ENCODE peak calls at places on chromosomes 5 and 9, in ten cellular contexts. One of them, this sample, is unnamed.

GRCh38 chr9:133958756-133959155 is 33.4 kb downstream of the VAV2 start:
- DNase-seq in uterus: no peak
- DNase-seq in GM12891: no peak
- DNase-seq in IMR-90: no peak
- DNase-seq in Peyer's patch: peak
- DNase-seq in gastrocnemius medialis: no peak
- DNase-seq in HCT116: no peak
- DNase-seq in ovary: no peak
- DNase-seq in heart left ventricle: peak
- DNase-seq in H54: no peak
- DNase-seq in this sample: no peak

GRCh38 chr5:2129581-2130272 is 247.0 kb upstream of the IRX4 start:
- DNase-seq in uterus: no peak
- DNase-seq in GM12891: no peak
- DNase-seq in IMR-90: no peak
- DNase-seq in Peyer's patch: peak
- DNase-seq in gastrocnemius medialis: no peak
- DNase-seq in HCT116: no peak
- DNase-seq in ovary: peak
- DNase-seq in heart left ventricle: no peak
- DNase-seq in H54: no peak
- DNase-seq in this sample: no peak

GRCh38 chr9:37293664-37294524 is 128.6 kb upstream of the GRHPR start:
- DNase-seq in uterus: no peak
- DNase-seq in GM12891: no peak
- DNase-seq in IMR-90: peak
- DNase-seq in Peyer's patch: no peak
- DNase-seq in gastrocnemius medialis: no peak
- DNase-seq in HCT116: no peak
- DNase-seq in ovary: no peak
- DNase-seq in heart left ventricle: no peak
- DNase-seq in H54: no peak
- DNase-seq in this sample: no peak

GRCh38 chr5:143312822-143313221 is 90.7 kb downstream of the NR3C1 start:
- DNase-seq in uterus: no peak
- DNase-seq in GM12891: no peak
- DNase-seq in IMR-90: no peak
- DNase-seq in Peyer's patch: no peak
- DNase-seq in gastrocnemius medialis: no peak
- DNase-seq in HCT116: no peak
- DNase-seq in ovary: no peak
- DNase-seq in heart left ventricle: no peak
- DNase-seq in H54: no peak
- DNase-seq in this sample: no peak

GRCh38 chr5:82137205-82137604 is 140.9 kb downstream of the RPS23 start:
- DNase-seq in uterus: no peak
- DNase-seq in GM12891: no peak
- DNase-seq in IMR-90: no peak
- DNase-seq in Peyer's patch: no peak
- DNase-seq in gastrocnemius medialis: no peak
- DNase-seq in HCT116: no peak
- DNase-seq in ovary: no peak
- DNase-seq in heart left ventricle: no peak
- DNase-seq in H54: no peak
- DNase-seq in this sample: no peak

GRCh38 chr5:125257057-125257970 is 510.9 kb upstream of the ZNF608 start:
- DNase-seq in uterus: no peak
- DNase-seq in GM12891: no peak
- DNase-seq in IMR-90: peak
- DNase-seq in Peyer's patch: no peak
- DNase-seq in gastrocnemius medialis: no peak
- DNase-seq in HCT116: no peak
- DNase-seq in ovary: no peak
- DNase-seq in heart left ventricle: no peak
- DNase-seq in H54: no peak
- DNase-seq in this sample: no peak

GRCh38 chr9:19456996-19457693 is 48.3 kb downstream of the ACER2 start:
- DNase-seq in uterus: peak
- DNase-seq in GM12891: peak
- DNase-seq in IMR-90: peak
- DNase-seq in Peyer's patch: peak
- DNase-seq in gastrocnemius medialis: peak
- DNase-seq in HCT116: peak
- DNase-seq in ovary: peak
- DNase-seq in heart left ventricle: peak
- DNase-seq in H54: peak
- DNase-seq in this sample: peak

GRCh38 chr5:173790177-173790719 is 97.9 kb upstream of the CPEB4 start:
- DNase-seq in uterus: no peak
- DNase-seq in GM12891: no peak
- DNase-seq in IMR-90: no peak
- DNase-seq in Peyer's patch: no peak
- DNase-seq in gastrocnemius medialis: no peak
- DNase-seq in HCT116: no peak
- DNase-seq in ovary: no peak
- DNase-seq in heart left ventricle: no peak
- DNase-seq in H54: no peak
- DNase-seq in this sample: no peak

GRCh38 chr5:148730272-148730954 is 76.1 kb upstream of the HTR4 start:
- DNase-seq in uterus: no peak
- DNase-seq in GM12891: no peak
- DNase-seq in IMR-90: peak
- DNase-seq in Peyer's patch: no peak
- DNase-seq in gastrocnemius medialis: no peak
- DNase-seq in HCT116: no peak
- DNase-seq in ovary: no peak
- DNase-seq in heart left ventricle: no peak
- DNase-seq in H54: no peak
- DNase-seq in this sample: no peak

GRCh38 chr5:60185230-60186104 is 291.9 kb upstream of the PDE4D start:
- DNase-seq in uterus: no peak
- DNase-seq in GM12891: no peak
- DNase-seq in IMR-90: no peak
- DNase-seq in Peyer's patch: no peak
- DNase-seq in gastrocnemius medialis: no peak
- DNase-seq in HCT116: no peak
- DNase-seq in ovary: no peak
- DNase-seq in heart left ventricle: no peak
- DNase-seq in H54: no peak
- DNase-seq in this sample: no peak

GRCh38 chr5:83645936-83646335 is 74.7 kb downstream of the HAPLN1 start:
- DNase-seq in uterus: no peak
- DNase-seq in GM12891: no peak
- DNase-seq in IMR-90: no peak
- DNase-seq in Peyer's patch: no peak
- DNase-seq in gastrocnemius medialis: no peak
- DNase-seq in HCT116: no peak
- DNase-seq in ovary: no peak
- DNase-seq in heart left ventricle: no peak
- DNase-seq in H54: no peak
- DNase-seq in this sample: no peak

GRCh38 chr9:106403081-106403480 is 459.9 kb upstream of the ZNF462 start:
- DNase-seq in uterus: no peak
- DNase-seq in GM12891: no peak
- DNase-seq in IMR-90: no peak
- DNase-seq in Peyer's patch: no peak
- DNase-seq in gastrocnemius medialis: no peak
- DNase-seq in HCT116: no peak
- DNase-seq in ovary: no peak
- DNase-seq in heart left ventricle: no peak
- DNase-seq in H54: no peak
- DNase-seq in this sample: no peak

GRCh38 chr9:116342071-116342470 is 188.5 kb downstream of the PAPPA start:
- DNase-seq in uterus: no peak
- DNase-seq in GM12891: no peak
- DNase-seq in IMR-90: no peak
- DNase-seq in Peyer's patch: no peak
- DNase-seq in gastrocnemius medialis: no peak
- DNase-seq in HCT116: no peak
- DNase-seq in ovary: no peak
- DNase-seq in heart left ventricle: no peak
- DNase-seq in H54: no peak
- DNase-seq in this sample: no peak

GRCh38 chr9:136916330-136917184 is 28.0 kb downstream of the FBXW5 start:
- DNase-seq in uterus: no peak
- DNase-seq in GM12891: no peak
- DNase-seq in IMR-90: no peak
- DNase-seq in Peyer's patch: no peak
- DNase-seq in gastrocnemius medialis: no peak
- DNase-seq in HCT116: no peak
- DNase-seq in ovary: no peak
- DNase-seq in heart left ventricle: no peak
- DNase-seq in H54: no peak
- DNase-seq in this sample: no peak
- TF ChIP-seq POLR2A in uterus: no peak
- TF ChIP-seq POLR2A in GM12891: no peak
- TF ChIP-seq POLR2A in IMR-90: no peak
- TF ChIP-seq POLR2A in Peyer's patch: no peak
- TF ChIP-seq POLR2A in gastrocnemius medialis: no peak
- TF ChIP-seq POLR2A in HCT116: no peak
- TF ChIP-seq POLR2A in ovary: no peak
- TF ChIP-seq POLR2A in heart left ventricle: no peak
- TF ChIP-seq POLR2A in H54: no peak
- TF ChIP-seq POLR2A in this sample: no peak

GRCh38 chr5:141557681-141558136 is 61.1 kb downstream of the DIAPH1 start:
- DNase-seq in uterus: peak
- DNase-seq in GM12891: no peak
- DNase-seq in IMR-90: peak
- DNase-seq in Peyer's patch: peak
- DNase-seq in gastrocnemius medialis: peak
- DNase-seq in HCT116: peak
- DNase-seq in ovary: peak
- DNase-seq in heart left ventricle: peak
- DNase-seq in H54: peak
- DNase-seq in this sample: peak
- TF ChIP-seq POLR2A in uterus: peak
- TF ChIP-seq POLR2A in GM12891: no peak
- TF ChIP-seq POLR2A in IMR-90: peak
- TF ChIP-seq POLR2A in Peyer's patch: no peak
- TF ChIP-seq POLR2A in gastrocnemius medialis: no peak
- TF ChIP-seq POLR2A in HCT116: no peak
- TF ChIP-seq POLR2A in ovary: no peak
- TF ChIP-seq POLR2A in heart left ventricle: no peak
- TF ChIP-seq POLR2A in H54: peak
- TF ChIP-seq POLR2A in this sample: no peak

DNA sequence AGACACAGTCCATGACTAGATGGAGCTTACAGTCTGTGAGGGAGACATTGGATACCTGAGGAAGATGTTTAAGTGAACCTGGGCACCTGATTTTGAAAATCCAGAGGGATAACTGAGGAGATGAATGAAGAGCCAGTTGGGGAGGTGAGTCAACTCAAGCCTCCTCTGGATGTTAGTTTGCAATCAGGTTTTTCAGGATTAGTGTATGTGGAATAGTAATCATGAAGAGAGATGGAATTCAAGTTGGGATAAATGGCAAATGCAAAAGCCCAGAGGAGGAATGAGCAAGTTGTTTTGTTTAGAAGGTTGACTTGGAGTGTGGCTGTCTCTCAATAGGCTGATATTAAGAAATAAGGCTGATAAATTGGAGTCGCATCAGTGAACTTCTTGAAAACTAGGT is 28.9 kb downstream of the PRDM6 start:
- DNase-seq in uterus: no peak
- DNase-seq in GM12891: no peak
- DNase-seq in IMR-90: no peak
- DNase-seq in Peyer's patch: no peak
- DNase-seq in gastrocnemius medialis: no peak
- DNase-seq in HCT116: no peak
- DNase-seq in ovary: no peak
- DNase-seq in heart left ventricle: no peak
- DNase-seq in H54: no peak
- DNase-seq in this sample: no peak
- TF ChIP-seq POLR2A in uterus: no peak
- TF ChIP-seq POLR2A in GM12891: no peak
- TF ChIP-seq POLR2A in IMR-90: no peak
- TF ChIP-seq POLR2A in Peyer's patch: no peak
- TF ChIP-seq POLR2A in gastrocnemius medialis: no peak
- TF ChIP-seq POLR2A in HCT116: no peak
- TF ChIP-seq POLR2A in ovary: no peak
- TF ChIP-seq POLR2A in heart left ventricle: no peak
- TF ChIP-seq POLR2A in H54: no peak
- TF ChIP-seq POLR2A in this sample: no peak

GRCh38 chr5:176543428-176544182 is 5.5 kb upstream of the CDHR2 start:
- DNase-seq in uterus: peak
- DNase-seq in GM12891: peak
- DNase-seq in IMR-90: no peak
- DNase-seq in Peyer's patch: peak
- DNase-seq in gastrocnemius medialis: peak
- DNase-seq in HCT116: no peak
- DNase-seq in ovary: peak
- DNase-seq in heart left ventricle: peak
- DNase-seq in H54: peak
- DNase-seq in this sample: peak
- TF ChIP-seq POLR2A in uterus: peak
- TF ChIP-seq POLR2A in GM12891: no peak
- TF ChIP-seq POLR2A in IMR-90: no peak
- TF ChIP-seq POLR2A in Peyer's patch: peak
- TF ChIP-seq POLR2A in gastrocnemius medialis: peak
- TF ChIP-seq POLR2A in HCT116: peak
- TF ChIP-seq POLR2A in ovary: peak
- TF ChIP-seq POLR2A in heart left ventricle: peak
- TF ChIP-seq POLR2A in H54: peak
- TF ChIP-seq POLR2A in this sample: no peak

GRCh38 chr5:14771972-14772371 is 99.6 kb downstream of the ANKH start:
- DNase-seq in uterus: no peak
- DNase-seq in GM12891: no peak
- DNase-seq in IMR-90: no peak
- DNase-seq in Peyer's patch: no peak
- DNase-seq in gastrocnemius medialis: no peak
- DNase-seq in HCT116: no peak
- DNase-seq in ovary: no peak
- DNase-seq in heart left ventricle: no peak
- DNase-seq in H54: no peak
- DNase-seq in this sample: no peak
- TF ChIP-seq POLR2A in uterus: no peak
- TF ChIP-seq POLR2A in GM12891: no peak
- TF ChIP-seq POLR2A in IMR-90: no peak
- TF ChIP-seq POLR2A in Peyer's patch: no peak
- TF ChIP-seq POLR2A in gastrocnemius medialis: no peak
- TF ChIP-seq POLR2A in HCT116: no peak
- TF ChIP-seq POLR2A in ovary: no peak
- TF ChIP-seq POLR2A in heart left ventricle: no peak
- TF ChIP-seq POLR2A in H54: no peak
- TF ChIP-seq POLR2A in this sample: no peak

This sample was measured in testis.